ENCODE peak calls at places on chromosomes 11 and 22, in nine cellular contexts. P is CD8-positive, alpha-beta T cell; M is mucosa of descending colon; T is GM12878; Q is WTC11; B is left ventricle myocardium superior; Z is activated naive CD8-positive, alpha-beta T cell treated with anti-CD3 and anti-CD28 coated beads, Interleukin-2, amount 50 U/mL, for 24 hours; G is activated CD4-positive, alpha-beta T cell treated with anti-CD3 and anti-CD28 coated beads for 36 hours; I is A549. F is an unnamed sample.
A peak's percentile ranks its signal among the peaks of the same experiment; 100 is the strongest.

GRCh38 chr11:1916986-1917522 is 2.4 kb upstream of the TNNT3 start:
- ATAC-seq in P (no peak), M (peak; percentile 25), T (peak; percentile 26), Q (no peak), B (peak; percentile 58), Z (peak; percentile 14), G (peak; percentile 33), I (no peak), F (peak; percentile 42)

GRCh38 chr11:57566035-57566504 is 1.4 kb downstream of the UBE2L6 start:
- ATAC-seq in P (peak; percentile 35), M (peak; percentile 75), T (peak; percentile 65), Q (no peak), B (peak; percentile 53), Z (peak; percentile 48), G (peak; percentile 54), I (no peak), F (peak; percentile 58)

GRCh38 chr11:34028407-34028804 is 23.1 kb upstream of the CAPRIN1 start:
- ATAC-seq in P (no peak), M (peak; percentile 54), T (no peak), Q (no peak), B (peak; percentile 96), Z (no peak), G (no peak), I (peak; percentile 48), F (no peak)

GRCh38 chr22:22714600-22715361 is 70.4 kb downstream of the GGTLC2 start:
- ATAC-seq in P (no peak), M (peak; percentile 50), T (peak; percentile 90), Q (no peak), B (peak; percentile 40), Z (no peak), G (no peak), I (no peak), F (no peak)

GRCh38 chr22:45240137-45240809 is 421 bp downstream of the KIAA0930 start:
- ATAC-seq in P (peak; percentile 42), M (peak; percentile 42), T (peak; percentile 47), Q (peak; percentile 12), B (peak; percentile 11), Z (peak; percentile 26), G (peak; percentile 70), I (peak; percentile 64), F (peak; percentile 74)

GRCh38 chr11:8597182-8597581 is 3.2 kb upstream of the STK33 start:
- ATAC-seq in P (no peak), M (no peak), T (no peak), Q (no peak), B (peak; percentile 16), Z (no peak), G (no peak), I (peak; percentile 72), F (no peak)

GRCh38 chr22:33350961-33351360 is 292.8 kb upstream of the SYN3 start:
- ATAC-seq in P (no peak), M (no peak), T (no peak), Q (no peak), B (no peak), Z (no peak), G (no peak), I (no peak), F (no peak)

GRCh38 chr11:112213753-112214152 is 12.5 kb upstream of the PTS start:
- ATAC-seq in P (no peak), M (no peak), T (no peak), Q (no peak), B (no peak), Z (no peak), G (no peak), I (no peak), F (no peak)

GRCh38 chr22:45775569-45776312 is 104.1 kb downstream of the ATXN10 start:
- ATAC-seq in P (no peak), M (peak; percentile 24), T (peak; percentile 87), Q (no peak), B (no peak), Z (no peak), G (no peak), I (no peak), F (no peak)

GRCh38 chr11:102513869-102514268 is 16.7 kb downstream of the MMP7 start:
- ATAC-seq in P (no peak), M (peak; percentile 42), T (no peak), Q (no peak), B (no peak), Z (no peak), G (no peak), I (no peak), F (no peak)